ENCODE peak calls at places on chromosomes 4 and X, in four cellular contexts. O is K562, I is HCT116, E is HepG2. Y is an unnamed sample.

GRCh38 chr4:6783111-6783981 is 819 bp downstream of the KIAA0232 start:
- DNase-seq in O (peak; percentile 95), I (peak; percentile 52), E (peak; percentile 80), Y (no peak)

GRCh38 chr4:10077492-10078335 is 38.9 kb downstream of the WDR1 start:
- DNase-seq in O (peak; percentile 14), I (no peak), E (no peak), Y (no peak)

GRCh38 chr4:100306018-100306417 is 115.8 kb upstream of the DDIT4L start:
- DNase-seq in O (no peak), I (no peak), E (no peak), Y (no peak)

GRCh38 chr4:72977936-72978485 is 91.5 kb downstream of the COX18 start:
- DNase-seq in O (no peak), I (no peak), E (no peak), Y (no peak)

GRCh38 chr4:121451310-121451709 is 70.5 kb upstream of the QRFPR start:
- DNase-seq in O (no peak), I (no peak), E (no peak), Y (no peak)

GRCh38 chrX:64975491-64975890 is 759 bp downstream of the ZC4H2 start:
- DNase-seq in O (no peak), I (no peak), E (peak; percentile 2), Y (no peak)

GRCh38 chr4:155818639-155819038 is 47.4 kb downstream of the ASIC5 start:
- DNase-seq in O (no peak), I (no peak), E (no peak), Y (no peak)

GRCh38 chr4:123600426-123600825 is 203.8 kb downstream of the SPRY1 start:
- DNase-seq in O (no peak), I (no peak), E (no peak), Y (no peak)

GRCh38 chrX:154125356-154126040 is 18.5 kb upstream of the OPN1LW start:
- DNase-seq in O (no peak), I (no peak), E (no peak), Y (no peak)

GRCh38 chr4:150960818-150961217 is 54.3 kb downstream of the LRBA start:
- DNase-seq in O (peak; percentile 59), I (no peak), E (peak; percentile 35), Y (no peak)

GRCh38 chr4:165763640-165764039 is 109.4 kb upstream of the TLL1 start:
- DNase-seq in O (no peak), I (no peak), E (no peak), Y (no peak)

GRCh38 chr4:149707862-149708261 is 107.8 kb downstream of the IQCM start:
- DNase-seq in O (no peak), I (no peak), E (no peak), Y (no peak)

GRCh38 chr4:142547974-142548373 is 298.1 kb downstream of the INPP4B start:
- DNase-seq in O (no peak), I (no peak), E (no peak), Y (no peak)

GRCh38 chr4:7194251-7195137 is 2.2 kb downstream of the SORCS2 start:
- DNase-seq in O (no peak), I (no peak), E (no peak), Y (no peak)

GRCh38 chr4:83334425-83335241 is at the start of gene HPSE:
- DNase-seq in O (peak; percentile 54), I (peak; percentile 49), E (peak; percentile 3), Y (no peak)

GRCh38 chrX:40061871-40062524 is 35.8 kb downstream of the BCOR start:
- DNase-seq in O (no peak), I (no peak), E (no peak), Y (no peak)

GRCh38 chr4:110621328-110621812 is 1.5 kb downstream of the PITX2 start:
- DNase-seq in O (no peak), I (no peak), E (no peak), Y (no peak)

GRCh38 chrX:17242470-17242869 is 132.5 kb upstream of the NHS start:
- DNase-seq in O (peak; percentile 33), I (peak; percentile 34), E (peak; percentile 10), Y (peak; percentile 20)

GRCh38 chr4:107599841-107600240 is 120.2 kb downstream of the PAPSS1 start:
- DNase-seq in O (no peak), I (no peak), E (no peak), Y (no peak)

GRCh38 chrX:9656871-9657270 is 108.8 kb downstream of the GPR143 start:
- DNase-seq in O (no peak), I (no peak), E (no peak), Y (no peak)

GRCh38 chrX:154325541-154325940 is 29.9 kb downstream of the TKTL1 start:
- DNase-seq in O (no peak), I (no peak), E (no peak), Y (no peak)

GRCh38 chr4:47032405-47033106 is 1.2 kb downstream of the GABRB1 start:
- DNase-seq in O (no peak), I (no peak), E (peak; percentile 37), Y (peak; percentile 55)

GRCh38 chr4:172892300-172892699 is 276.3 kb upstream of the GALNT7 start:
- DNase-seq in O (peak; percentile 26), I (peak; percentile 18), E (no peak), Y (peak; percentile 15)

GRCh38 chrX:122115604-122116003 is 1068.2 kb downstream of the GLUD2 start:
- DNase-seq in O (no peak), I (no peak), E (peak; percentile 32), Y (no peak)

GRCh38 chr4:127410201-127410600 is 222.6 kb upstream of the INTU start:
- DNase-seq in O (no peak), I (no peak), E (no peak), Y (no peak)

GRCh38 chr4:6270691-6271121 is 1.1 kb downstream of the WFS1 start:
- DNase-seq in O (no peak), I (no peak), E (no peak), Y (no peak)

GRCh38 chr4:135418353-135418752 is 1216.8 kb upstream of the PABPC4L start:
- DNase-seq in O (no peak), I (peak; percentile 37), E (peak; percentile 3), Y (no peak)

GRCh38 chrX:27619975-27620374 is 29.8 kb downstream of the DCAF8L2 start:
- DNase-seq in O (no peak), I (no peak), E (peak; percentile 5), Y (no peak)

GRCh38 chrX:136643243-136643642 is 4.7 kb upstream of the CD40LG start:
- DNase-seq in O (no peak), I (no peak), E (no peak), Y (no peak)

GRCh38 chr4:137393043-137393442 is 139.3 kb downstream of the PCDH18 start:
- DNase-seq in O (no peak), I (no peak), E (no peak), Y (no peak)

GRCh38 chrX:152573866-152574265 is 63.8 kb upstream of the GABRQ start:
- DNase-seq in O (no peak), I (no peak), E (no peak), Y (no peak)

DNA sequence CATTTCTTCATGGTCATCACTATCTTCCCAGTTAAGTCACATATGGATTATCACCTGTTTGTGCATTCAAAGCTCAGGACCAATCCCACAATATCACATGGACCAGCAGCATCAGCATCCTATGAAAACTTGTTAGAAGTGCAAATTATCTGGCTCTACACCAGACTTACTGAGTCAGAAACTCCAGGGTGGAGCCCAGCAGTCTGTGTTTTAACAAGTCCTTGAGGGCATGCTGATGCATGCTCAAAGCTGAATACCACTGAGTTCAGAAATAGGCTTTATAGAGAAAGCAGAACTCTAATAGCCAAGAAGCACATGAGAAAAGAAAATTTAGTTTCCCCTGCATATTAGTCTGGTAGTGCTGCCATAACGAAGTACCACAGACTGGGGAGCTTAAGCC is 62.4 kb upstream of the GABRQ start:
- DNase-seq in O (no peak), I (no peak), E (no peak), Y (no peak)
- TF ChIP-seq SIN3A in O (no peak), I (no peak), E (no peak), Y (no peak)

GRCh38 chr4:40563401-40563800 is 66.3 kb downstream of the RBM47 start:
- DNase-seq in O (no peak), I (peak; percentile 46), E (peak; percentile 44), Y (no peak)

GRCh38 chr4:40564815-40565505 is 64.7 kb downstream of the RBM47 start:
- DNase-seq in O (no peak), I (no peak), E (no peak), Y (no peak)

GRCh38 chr4:40562208-40562607 is 67.5 kb downstream of the RBM47 start:
- DNase-seq in O (no peak), I (no peak), E (no peak), Y (no peak)

GRCh38 chr4:40562681-40563080 is 67.0 kb downstream of the RBM47 start:
- DNase-seq in O (no peak), I (no peak), E (no peak), Y (no peak)

GRCh38 chr4:40564004-40564403 is 65.7 kb downstream of the RBM47 start:
- DNase-seq in O (no peak), I (peak; percentile 29), E (no peak), Y (no peak)
- TF ChIP-seq TCF7L2 in O (no peak), I (no peak), E (no peak), Y (no peak)

GRCh38 chr4:98995183-98996055 is at the start of gene METAP1:
- DNase-seq in O (peak; percentile 91), I (peak; percentile 94), E (peak; percentile 93), Y (peak; percentile 64)

GRCh38 chr4:98996056-98996941 is 778 bp downstream of the METAP1 start:
- DNase-seq in O (no peak), I (no peak), E (peak; percentile 23), Y (no peak)

GRCh38 chr4:98994474-98995182 is 893 bp upstream of the METAP1 start:
- DNase-seq in O (no peak), I (no peak), E (peak; percentile 45), Y (no peak)

GRCh38 chr4:98997176-98997575 is 1.7 kb downstream of the METAP1 start:
- DNase-seq in O (no peak), I (no peak), E (no peak), Y (no peak)

GRCh38 chr4:98993419-98994071 is 2.0 kb upstream of the METAP1 start:
- DNase-seq in O (no peak), I (no peak), E (no peak), Y (no peak)
- TF ChIP-seq SIN3A in O (no peak), I (no peak), E (no peak), Y (no peak)

GRCh38 chrX:107542500-107542899 is 85.8 kb upstream of the PRPS1 start:
- DNase-seq in O (no peak), I (peak; percentile 8), E (peak; percentile 34), Y (no peak)

GRCh38 chrX:107541244-107541643 is 87.1 kb upstream of the PRPS1 start:
- DNase-seq in O (no peak), I (no peak), E (no peak), Y (no peak)

GRCh38 chrX:107537815-107538214 is 88.4 kb downstream of the FRMPD3 start:
- DNase-seq in O (peak; percentile 41), I (peak; percentile 31), E (peak; percentile 16), Y (peak; percentile 41)
- TF ChIP-seq TCF7L2 in O (no peak), I (no peak), E (no peak), Y (no peak)

GRCh38 chr4:35229021-35229420 is 1015.3 kb downstream of the ARAP2 start:
- DNase-seq in O (no peak), I (no peak), E (no peak), Y (no peak)

GRCh38 chr4:35228318-35228717 is 1016.0 kb downstream of the ARAP2 start:
- DNase-seq in O (no peak), I (no peak), E (no peak), Y (no peak)
- TF ChIP-seq SIN3A in O (no peak), I (no peak), E (no peak), Y (no peak)

Y was measured in Panc1.